ENCODE peak calls at places on chromosomes 13 and 19, in four cellular contexts. V is tibial nerve, N is stomach, D is uterus. S is an unnamed sample.

GRCh38 chr19:3665681-3666544 is 34.4 kb downstream of the PIP5K1C start:
- DNase-seq in V (peak), N (peak), D (peak), S (peak)

GRCh38 chr13:27796544-27797227 is 4.4 kb downstream of the GSX1 start:
- DNase-seq in V (no peak), N (no peak), D (no peak), S (no peak)

GRCh38 chr13:74758188-74758587 is 624.0 kb upstream of the KLF12 start:
- DNase-seq in V (no peak), N (no peak), D (no peak), S (no peak)

GRCh38 chr19:12015753-12016116 is 19.7 kb downstream of the ZNF433 start:
- DNase-seq in V (no peak), N (no peak), D (no peak), S (no peak)

GRCh38 chr19:5093297-5093858 is 124.5 kb downstream of the KDM4B start:
- DNase-seq in V (peak), N (peak), D (no peak), S (peak)

GRCh38 chr19:32682317-32682716 is 6.7 kb downstream of the RGS9BP start:
- DNase-seq in V (no peak), N (no peak), D (no peak), S (no peak)

GRCh38 chr19:40717880-40718773 is 1.2 kb downstream of the ITPKC start:
- DNase-seq in V (peak), N (no peak), D (peak), S (peak)

GRCh38 chr13:80873589-80873988 is 532.7 kb upstream of the SPRY2 start:
- DNase-seq in V (no peak), N (no peak), D (no peak), S (no peak)

GRCh38 chr19:9913237-9914000 is 22.9 kb downstream of the OLFM2 start:
- DNase-seq in V (no peak), N (peak), D (peak), S (peak)

GRCh38 chr19:11361771-11362731 is 6.8 kb downstream of the PLPPR2 start:
- DNase-seq in V (no peak), N (no peak), D (no peak), S (no peak)

GRCh38 chr19:58277748-58278147 is 1.0 kb upstream of the ZNF8 start:
- DNase-seq in V (no peak), N (no peak), D (no peak), S (no peak)

GRCh38 chr19:289651-290538 is 1.3 kb downstream of the PLPP2 start:
- DNase-seq in V (no peak), N (peak), D (no peak), S (peak)

GRCh38 chr13:44713793-44714469 is 137.8 kb upstream of the TSC22D1 start:
- DNase-seq in V (peak), N (no peak), D (no peak), S (no peak)

GRCh38 chr13:98265669-98266551 is 88.8 kb upstream of the RNF113B start:
- DNase-seq in V (peak), N (peak), D (no peak), S (peak)

GRCh38 chr13:80363890-80364503 is 23.1 kb upstream of the SPRY2 start:
- DNase-seq in V (no peak), N (no peak), D (no peak), S (no peak)

GRCh38 chr19:1651061-1651547 is 1.3 kb downstream of the TCF3 start:
- DNase-seq in V (no peak), N (no peak), D (no peak), S (no peak)

GRCh38 chr19:54199401-54199800 is 1.3 kb upstream of the RPS9 start:
- DNase-seq in V (no peak), N (no peak), D (no peak), S (no peak)
- H3K27ac ChIP-seq in V (no peak), N (no peak), D (no peak), S (no peak)

DNA sequence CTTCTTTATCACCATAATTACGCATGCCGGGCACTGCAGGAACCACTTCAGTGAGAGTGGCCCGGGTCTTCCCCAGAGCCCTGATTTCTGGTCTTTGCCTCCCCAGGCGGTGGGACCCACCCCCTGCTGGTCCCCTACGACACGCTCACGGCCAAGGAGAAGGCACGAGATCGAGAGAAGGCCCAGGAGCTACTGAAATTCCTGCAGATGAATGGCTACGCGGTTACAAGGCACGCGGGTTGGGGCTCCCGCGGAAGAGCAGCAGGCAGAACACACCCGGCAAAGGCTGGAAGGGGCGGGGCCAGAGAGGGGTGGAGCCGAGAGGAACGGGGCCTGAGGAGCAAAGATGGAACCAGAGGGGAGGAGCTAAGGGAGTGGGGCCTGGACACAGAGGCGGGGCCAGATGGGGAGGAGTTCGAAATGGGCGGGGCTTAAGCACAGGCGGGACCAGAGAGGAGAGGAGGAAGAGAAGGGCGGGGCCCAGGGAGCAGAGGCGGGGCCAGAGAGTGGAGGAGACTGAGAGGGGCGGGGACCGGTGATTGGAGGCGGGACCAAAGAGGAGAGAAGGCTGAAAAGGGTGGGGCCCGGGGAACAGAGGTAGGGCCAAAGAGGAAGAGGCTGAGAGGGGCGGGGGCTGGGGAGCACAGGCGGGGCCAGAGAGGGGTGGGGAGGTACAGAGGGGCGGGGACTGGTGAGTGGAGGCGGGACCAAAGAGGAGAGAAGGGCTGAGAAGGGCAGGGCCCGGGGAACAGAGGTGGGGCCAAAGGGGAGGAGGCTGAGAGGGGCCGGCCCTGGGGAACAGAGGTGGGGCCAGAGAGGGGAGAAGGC is 73.4 kb downstream of the RYR1 start:
- DNase-seq in V (peak), N (peak), D (peak), S (peak)
- TF ChIP-seq POLR2A in V (no peak), N (no peak), D (no peak), S (no peak)

GRCh38 chr13:91123456-91124127 is 223.9 kb upstream of the MIR17HG start:
- DNase-seq in V (no peak), N (no peak), D (no peak), S (no peak)
- H3K27ac ChIP-seq in V (no peak), N (no peak), D (no peak), S (no peak)

GRCh38 chr19:14090509-14091085 is at the start of gene SAMD1:
- DNase-seq in V (peak), N (peak), D (peak), S (peak)

GRCh38 chr19:14089662-14090508 is 666 bp downstream of the SAMD1 start:
- DNase-seq in V (peak), N (peak), D (peak), S (peak)

GRCh38 chr19:14091885-14092462 is 1.4 kb upstream of the SAMD1 start:
- DNase-seq in V (no peak), N (no peak), D (no peak), S (no peak)

GRCh38 chr19:14089412-14089661 is 1.2 kb downstream of the SAMD1 start:
- DNase-seq in V (peak), N (no peak), D (no peak), S (no peak)

GRCh38 chr19:14091086-14091884 is 734 bp upstream of the SAMD1 start:
- DNase-seq in V (peak), N (no peak), D (peak), S (peak)
- TF ChIP-seq POLR2A in V (peak), N (no peak), D (peak), S (peak)

S was measured in body of pancreas.